ENCODE peak calls at places on chromosomes 11 and 22, in six cellular contexts. One of them, this sample, is unnamed.

GRCh38 chr22:49521787-49522224 is 305.9 kb downstream of the BRD1 start:
- DNase-seq in aorta: no peak
- DNase-seq in hepatocyte: no peak
- DNase-seq in ovary: no peak
- DNase-seq in activated B cell treated with CpG ODN at 0.5 μM for 24 hours: no peak
- DNase-seq in Kasumi-1: no peak
- DNase-seq in this sample: no peak

GRCh38 chr11:37371346-37371970 is 773.4 kb upstream of the RAG2 start:
- DNase-seq in activated B cell treated with CpG ODN at 0.5 μM for 24 hours: no peak
- DNase-seq in aorta: no peak
- DNase-seq in ovary: no peak
- DNase-seq in hepatocyte: no peak
- DNase-seq in Kasumi-1: no peak
- DNase-seq in this sample: no peak

GRCh38 chr22:31082606-31083376 is 1.7 kb downstream of the SMTN start:
- DNase-seq in aorta: peak; percentile 93
- DNase-seq in Kasumi-1: peak; percentile 48
- DNase-seq in ovary: peak; percentile 71
- DNase-seq in activated B cell treated with CpG ODN at 0.5 μM for 24 hours: no peak
- DNase-seq in hepatocyte: peak; percentile 80
- DNase-seq in this sample: no peak

GRCh38 chr11:1392111-1392510 is 2.4 kb downstream of the BRSK2 start:
- DNase-seq in aorta: no peak
- DNase-seq in hepatocyte: no peak
- DNase-seq in ovary: no peak
- DNase-seq in activated B cell treated with CpG ODN at 0.5 μM for 24 hours: no peak
- DNase-seq in Kasumi-1: no peak
- DNase-seq in this sample: no peak

GRCh38 chr11:70168405-70168754 is 34.7 kb upstream of the FADD start:
- DNase-seq in ovary: no peak
- DNase-seq in aorta: no peak
- DNase-seq in activated B cell treated with CpG ODN at 0.5 μM for 24 hours: no peak
- DNase-seq in hepatocyte: no peak
- DNase-seq in Kasumi-1: no peak
- DNase-seq in this sample: no peak

GRCh38 chr11:134712228-134713145 is 300.4 kb upstream of the B3GAT1 start:
- DNase-seq in activated B cell treated with CpG ODN at 0.5 μM for 24 hours: no peak
- DNase-seq in aorta: no peak
- DNase-seq in Kasumi-1: no peak
- DNase-seq in hepatocyte: no peak
- DNase-seq in ovary: no peak
- DNase-seq in this sample: no peak

GRCh38 chr11:10295056-10295901 is 1.3 kb upstream of the SBF2 start:
- DNase-seq in ovary: no peak
- DNase-seq in hepatocyte: no peak
- DNase-seq in aorta: no peak
- DNase-seq in activated B cell treated with CpG ODN at 0.5 μM for 24 hours: no peak
- DNase-seq in Kasumi-1: peak; percentile 15
- DNase-seq in this sample: no peak

GRCh38 chr11:114438303-114438702 is 964 bp upstream of the REXO2 start:
- DNase-seq in hepatocyte: peak; percentile 13
- DNase-seq in Kasumi-1: no peak
- DNase-seq in activated B cell treated with CpG ODN at 0.5 μM for 24 hours: no peak
- DNase-seq in aorta: no peak
- DNase-seq in ovary: no peak
- DNase-seq in this sample: no peak

GRCh38 chr11:126712017-126712625 is 288.4 kb downstream of the KIRREL3 start:
- DNase-seq in hepatocyte: peak; percentile 30
- DNase-seq in ovary: no peak
- DNase-seq in Kasumi-1: no peak
- DNase-seq in activated B cell treated with CpG ODN at 0.5 μM for 24 hours: no peak
- DNase-seq in aorta: no peak
- DNase-seq in this sample: no peak

GRCh38 chr11:94809251-94809650 is 41.1 kb downstream of the AMOTL1 start:
- DNase-seq in Kasumi-1: no peak
- DNase-seq in activated B cell treated with CpG ODN at 0.5 μM for 24 hours: no peak
- DNase-seq in ovary: no peak
- DNase-seq in hepatocyte: no peak
- DNase-seq in aorta: no peak
- DNase-seq in this sample: no peak

GRCh38 chr11:36465449-36466163 is 44.5 kb downstream of the TRAF6 start:
- DNase-seq in aorta: no peak
- DNase-seq in hepatocyte: no peak
- DNase-seq in ovary: no peak
- DNase-seq in activated B cell treated with CpG ODN at 0.5 μM for 24 hours: no peak
- DNase-seq in Kasumi-1: no peak
- DNase-seq in this sample: no peak

GRCh38 chr11:441418-442274 is at the start of gene ANO9:
- DNase-seq in ovary: no peak
- DNase-seq in Kasumi-1: no peak
- DNase-seq in hepatocyte: peak; percentile 84
- DNase-seq in aorta: peak; percentile 71
- DNase-seq in activated B cell treated with CpG ODN at 0.5 μM for 24 hours: peak; percentile 47
- DNase-seq in this sample: no peak

GRCh38 chr11:64846998-64847666 is 2.7 kb upstream of the CDC42BPG start:
- DNase-seq in activated B cell treated with CpG ODN at 0.5 μM for 24 hours: peak; percentile 90
- DNase-seq in ovary: peak; percentile 93
- DNase-seq in Kasumi-1: peak; percentile 90
- DNase-seq in aorta: peak; percentile 99
- DNase-seq in hepatocyte: peak; percentile 98
- DNase-seq in this sample: peak; percentile 63

GRCh38 chr11:117925198-117925925 is 3.8 kb downstream of the TMPRSS13 start:
- DNase-seq in aorta: peak; percentile 51
- DNase-seq in Kasumi-1: no peak
- DNase-seq in ovary: no peak
- DNase-seq in hepatocyte: no peak
- DNase-seq in activated B cell treated with CpG ODN at 0.5 μM for 24 hours: no peak
- DNase-seq in this sample: no peak

GRCh38 chr11:130068546-130068985 is 1.1 kb upstream of the APLP2 start:
- DNase-seq in hepatocyte: no peak
- DNase-seq in activated B cell treated with CpG ODN at 0.5 μM for 24 hours: no peak
- DNase-seq in aorta: no peak
- DNase-seq in Kasumi-1: no peak
- DNase-seq in ovary: no peak
- DNase-seq in this sample: no peak